ENCODE peak calls at places on chromosomes 1 and 21, in nine cellular contexts. C, Q, P, G, J, F, E, T and D are unnamed samples.

GRCh38 chr1:27659497-27660299 is 12.3 kb downstream of the IFI6 start:
- DNase-seq in Q (peak; percentile 79), P (peak; percentile 96), G (peak; percentile 84), F (peak; percentile 86), J (peak; percentile 79), C (peak; percentile 96), T (peak; percentile 95), E (peak; percentile 86), D (no peak)

GRCh38 chr21:32096411-32096810 is 182.4 kb downstream of the MIS18A start:
- DNase-seq in C (peak; percentile 62), T (no peak), F (peak; percentile 42), E (no peak), P (peak; percentile 82), G (no peak), Q (peak; percentile 18), J (no peak), D (no peak)

GRCh38 chr1:159602501-159602900 is 14.9 kb downstream of the APCS start:
- DNase-seq in P (no peak), C (no peak), F (no peak), G (no peak), E (no peak), J (no peak), T (no peak), Q (no peak), D (no peak)

GRCh38 chr1:211910917-211911485 is 80.4 kb upstream of the LPGAT1 start:
- DNase-seq in P (no peak), Q (no peak), J (no peak), E (no peak), G (no peak), T (peak; percentile 66), C (no peak), F (no peak), D (no peak)

GRCh38 chr1:29230553-29231378 is at the start of gene MECR:
- DNase-seq in C (peak; percentile 95), J (peak; percentile 73), E (peak; percentile 94), P (peak; percentile 96), F (peak; percentile 89), T (peak; percentile 97), G (peak; percentile 96), Q (peak; percentile 91), D (no peak)

GRCh38 chr1:98668733-98669132 is 7.2 kb downstream of the SNX7 start:
- DNase-seq in F (no peak), C (no peak), T (peak; percentile 45), J (no peak), E (no peak), P (no peak), G (no peak), Q (no peak), D (no peak)

GRCh38 chr1:80445021-80445420 is 1355.7 kb upstream of the ADGRL2 start:
- DNase-seq in G (no peak), E (peak; percentile 10), Q (no peak), P (no peak), J (no peak), F (no peak), T (peak; percentile 24), C (no peak), D (no peak)

GRCh38 chr1:235663628-235664027 is 14.0 kb upstream of the GNG4 start:
- DNase-seq in J (no peak), F (no peak), Q (no peak), G (no peak), T (no peak), C (no peak), E (no peak), P (peak; percentile 47), D (no peak)

GRCh38 chr1:44723496-44724407 is 7.2 kb downstream of the RNU5D-1 start:
- DNase-seq in G (peak; percentile 29), Q (no peak), C (no peak), T (no peak), J (no peak), P (no peak), E (no peak), F (no peak), D (no peak)

GRCh38 chr1:26696191-26696644 is 403 bp downstream of the ARID1A start:
- DNase-seq in E (no peak), J (no peak), G (no peak), P (no peak), Q (no peak), F (peak; percentile 11), T (no peak), C (no peak), D (no peak)

GRCh38 chr1:43238104-43238503 is 31.7 kb upstream of the TMEM125 start:
- DNase-seq in P (peak; percentile 89), T (peak; percentile 86), F (peak; percentile 46), J (no peak), E (peak; percentile 70), G (no peak), C (peak; percentile 88), Q (peak; percentile 58), D (no peak)

GRCh38 chr1:240114222-240114621 is 22.5 kb downstream of the FMN2 start:
- DNase-seq in G (no peak), E (no peak), P (no peak), F (no peak), Q (no peak), T (no peak), J (no peak), C (peak; percentile 33), D (no peak)
- TF ChIP-seq CTCF in G (no peak), E (no peak), P (no peak), F (no peak), Q (no peak), T (no peak), J (no peak), C (no peak), D (no peak)

DNA sequence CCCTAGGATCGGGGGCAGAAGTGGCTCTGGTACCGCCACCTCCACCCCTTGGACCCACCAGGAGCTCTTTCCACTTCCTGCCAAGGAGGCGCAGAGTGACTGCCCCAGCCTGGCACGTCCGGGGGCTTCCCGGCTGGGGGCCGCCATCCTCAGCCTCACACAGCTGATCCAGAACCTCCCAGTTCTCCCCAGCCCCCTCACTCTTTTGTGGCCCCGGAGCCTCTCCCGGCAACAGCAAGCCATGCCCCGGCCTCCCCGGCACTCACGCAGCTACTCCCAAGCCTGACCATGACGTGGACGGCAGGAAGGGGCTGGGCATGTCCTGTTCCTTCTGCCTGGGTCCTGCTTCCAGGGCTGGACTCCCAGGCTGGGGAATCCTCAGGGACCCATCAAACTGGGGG is 17.1 kb downstream of the TP73 start:
- DNase-seq in T (no peak), J (no peak), F (no peak), E (no peak), G (no peak), Q (no peak), C (no peak), P (no peak), D (no peak)
- H3K4me3 ChIP-seq in T (no peak overlapping the region), J (no peak overlapping the region), F (no peak overlapping the region), E (no peak overlapping the region), G (no peak overlapping the region), Q (no peak overlapping the region), C (no peak overlapping the region), P (no peak overlapping the region), D (no peak overlapping the region)

GRCh38 chr1:58211857-58212256 is 334.7 kb downstream of the OMA1 start:
- DNase-seq in G (no peak), E (no peak), T (no peak), J (no peak), F (no peak), C (no peak), P (no peak), Q (no peak), D (no peak)

GRCh38 chr1:58204284-58204683 is 342.2 kb downstream of the OMA1 start:
- DNase-seq in E (no peak), G (no peak), C (peak; percentile 40), Q (peak; percentile 1), J (no peak), T (no peak), F (no peak), P (peak; percentile 73), D (no peak)

GRCh38 chr1:58209578-58209977 is 336.9 kb downstream of the OMA1 start:
- DNase-seq in J (no peak), T (no peak), G (no peak), C (no peak), E (no peak), F (no peak), Q (no peak), P (no peak), D (no peak)

GRCh38 chr1:58201492-58202106 is 344.9 kb downstream of the OMA1 start:
- DNase-seq in C (no peak), Q (no peak), J (no peak), G (no peak), F (no peak), P (no peak), E (no peak), T (no peak), D (no peak)

DNA sequence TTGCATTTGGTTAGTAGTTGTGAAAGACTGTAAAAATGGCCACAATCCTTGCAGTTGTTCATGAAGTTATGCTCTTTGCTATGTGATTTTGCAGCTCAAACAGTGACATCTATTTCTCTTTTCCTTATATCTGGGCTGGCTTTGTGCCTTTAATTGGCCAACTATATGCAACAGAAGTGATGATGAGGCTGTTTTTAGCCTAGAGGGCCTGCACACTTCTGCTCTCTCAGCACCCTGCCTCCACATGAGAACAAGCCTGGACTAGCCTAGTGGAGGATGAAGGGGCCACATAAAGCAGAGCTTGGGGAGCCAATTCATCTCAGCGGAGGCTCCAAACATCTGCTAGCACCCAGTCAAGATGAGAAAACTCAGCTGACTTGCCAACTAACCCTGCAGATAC is 339.8 kb downstream of the OMA1 start:
- DNase-seq in G (no peak), E (peak; percentile 26), T (no peak), J (no peak), F (no peak), Q (no peak), P (no peak), C (no peak), D (no peak)
- TF ChIP-seq CTCF in G (no peak), E (no peak), T (no peak), J (no peak), F (no peak), Q (no peak), P (no peak), C (no peak), D (no peak)

GRCh38 chr1:156925154-156926010 is 5.0 kb downstream of the LRRC71 start:
- DNase-seq in J (no peak), F (no peak), G (no peak), E (no peak), Q (no peak), P (no peak), T (no peak), C (no peak), D (no peak)

GRCh38 chr1:156923565-156924477 is 3.4 kb downstream of the LRRC71 start:
- DNase-seq in C (peak; percentile 52), P (peak; percentile 57), E (no peak), T (no peak), J (no peak), F (no peak), G (no peak), Q (no peak), D (no peak)

GRCh38 chr1:156921053-156921529 is 659 bp downstream of the LRRC71 start:
- DNase-seq in T (no peak), P (no peak), Q (no peak), C (no peak), F (no peak), E (no peak), G (no peak), J (no peak), D (no peak)

GRCh38 chr1:156924478-156925153 is 4.2 kb downstream of the LRRC71 start:
- DNase-seq in Q (no peak), G (no peak), F (no peak), E (no peak), J (no peak), T (no peak), C (no peak), P (peak; percentile 63), D (no peak)

GRCh38 chr1:156922986-156923564 is 2.6 kb downstream of the LRRC71 start:
- DNase-seq in T (no peak), G (no peak), P (no peak), C (no peak), F (no peak), Q (no peak), J (no peak), E (no peak), D (no peak)
- H3K4me3 ChIP-seq in T (no peak overlapping the region), G (no peak overlapping the region), P (peak overlapping the region; percentile 69), C (peak overlapping the region; percentile 35), F (no peak overlapping the region), Q (no peak overlapping the region), J (no peak overlapping the region), E (no peak overlapping the region), D (no peak overlapping the region)